ENCODE peak calls at places on chromosomes 16 and 17, in seven cellular contexts. P is choroid plexus epithelial cell, J is ascending aorta, W is upper lobe of right lung, Q is right lobe of liver, D is psoas muscle, X is brain microvascular endothelial cell. M is an unnamed sample.

GRCh38 chr16:88084881-88085280 is 133.6 kb downstream of the BANP start:
- DNase-seq in P (peak), J (no peak), W (no peak), Q (no peak), D (no peak), X (no peak), M (no peak)

GRCh38 chr17:6641374-6641818 is 536 bp downstream of the TXNDC17 start:
- DNase-seq in P (peak), J (no peak), W (no peak), Q (no peak), D (no peak), X (no peak), M (no peak)

GRCh38 chr17:65572581-65573282 is 11.3 kb upstream of the AXIN2 start:
- DNase-seq in P (no peak), J (no peak), W (no peak), Q (no peak), D (no peak), X (no peak), M (no peak)

GRCh38 chr16:2914233-2914632 is 2.5 kb downstream of the FLYWCH1 start:
- DNase-seq in P (no peak), J (no peak), W (no peak), Q (no peak), D (no peak), X (no peak), M (no peak)

GRCh38 chr16:83336630-83337029 is 471.1 kb upstream of the HSBP1 start:
- DNase-seq in P (peak), J (no peak), W (no peak), Q (no peak), D (no peak), X (peak), M (peak)

GRCh38 chr16:50305441-50306061 is 39.2 kb downstream of the ADCY7 start:
- DNase-seq in P (no peak), J (peak), W (peak), Q (no peak), D (peak), X (no peak), M (no peak)

GRCh38 chr16:35523991-35524390 is 2064.6 kb downstream of the TP53TG3F start:
- DNase-seq in P (no peak), J (no peak), W (no peak), Q (no peak), D (no peak), X (no peak), M (no peak)

GRCh38 chr17:15379659-15380058 is 38.3 kb upstream of the TEKT3 start:
- DNase-seq in P (no peak), J (no peak), W (no peak), Q (no peak), D (no peak), X (no peak), M (no peak)

GRCh38 chr16:69089091-69089912 is 16.2 kb upstream of the HAS3 start:
- DNase-seq in P (peak), J (no peak), W (peak), Q (peak), D (no peak), X (peak), M (no peak)

GRCh38 chr17:75555679-75556153 is 30.2 kb downstream of the LLGL2 start:
- DNase-seq in P (no peak), J (no peak), W (peak), Q (no peak), D (no peak), X (no peak), M (no peak)

GRCh38 chr17:9520649-9521435 is 54.8 kb downstream of the STX8 start:
- DNase-seq in P (no peak), J (no peak), W (no peak), Q (no peak), D (no peak), X (no peak), M (no peak)

GRCh38 chr17:40348562-40349476 is 15.7 kb downstream of the GJD3 start:
- DNase-seq in P (no peak), J (peak), W (peak), Q (peak), D (peak), X (no peak), M (no peak)

GRCh38 chr17:75518201-75518600 is 1.9 kb downstream of the TSEN54 start:
- DNase-seq in P (no peak), J (no peak), W (no peak), Q (no peak), D (no peak), X (no peak), M (no peak)

GRCh38 chr16:13892301-13892700 is 27.7 kb upstream of the ERCC4 start:
- DNase-seq in P (no peak), J (no peak), W (no peak), Q (peak), D (no peak), X (no peak), M (no peak)

GRCh38 chr16:57887711-57888110 is 83.2 kb downstream of the CNGB1 start:
- DNase-seq in P (no peak), J (no peak), W (no peak), Q (no peak), D (no peak), X (no peak), M (no peak)

GRCh38 chr17:63402808-63403207 is 43.3 kb downstream of the CYB561 start:
- DNase-seq in P (peak), J (no peak), W (no peak), Q (no peak), D (no peak), X (peak), M (no peak)

GRCh38 chr16:10881479-10882030 is 4.6 kb downstream of the CIITA start:
- DNase-seq in P (no peak), J (no peak), W (no peak), Q (no peak), D (no peak), X (no peak), M (no peak)

GRCh38 chr17:39533891-39534290 is 72.6 kb downstream of the CDK12 start:
- DNase-seq in P (peak), J (no peak), W (no peak), Q (no peak), D (no peak), X (no peak), M (no peak)

GRCh38 chr16:87608400-87608985 is 6.2 kb downstream of the JPH3 start:
- DNase-seq in P (peak), J (no peak), W (peak), Q (peak), D (peak), X (peak), M (no peak)

GRCh38 chr16:85428168-85428898 is 184.8 kb upstream of the GSE1 start:
- DNase-seq in P (peak), J (no peak), W (peak), Q (peak), D (peak), X (peak), M (no peak)

GRCh38 chr17:48593126-48593829 is at the start of gene HOXB5:
- DNase-seq in P (no peak), J (no peak), W (no peak), Q (peak), D (no peak), X (no peak), M (no peak)

GRCh38 chr17:48590603-48591161 is 641 bp upstream of the HOXB3 start:
- DNase-seq in P (no peak), J (no peak), W (no peak), Q (no peak), D (no peak), X (no peak), M (no peak)

GRCh38 chr17:48592592-48592991 is 987 bp downstream of the HOXB5 start:
- DNase-seq in P (no peak), J (no peak), W (no peak), Q (no peak), D (no peak), X (no peak), M (no peak)

GRCh38 chr17:48591435-48592077 is 1.5 kb upstream of the HOXB3 start:
- DNase-seq in P (no peak), J (no peak), W (no peak), Q (no peak), D (no peak), X (no peak), M (no peak)

DNA sequence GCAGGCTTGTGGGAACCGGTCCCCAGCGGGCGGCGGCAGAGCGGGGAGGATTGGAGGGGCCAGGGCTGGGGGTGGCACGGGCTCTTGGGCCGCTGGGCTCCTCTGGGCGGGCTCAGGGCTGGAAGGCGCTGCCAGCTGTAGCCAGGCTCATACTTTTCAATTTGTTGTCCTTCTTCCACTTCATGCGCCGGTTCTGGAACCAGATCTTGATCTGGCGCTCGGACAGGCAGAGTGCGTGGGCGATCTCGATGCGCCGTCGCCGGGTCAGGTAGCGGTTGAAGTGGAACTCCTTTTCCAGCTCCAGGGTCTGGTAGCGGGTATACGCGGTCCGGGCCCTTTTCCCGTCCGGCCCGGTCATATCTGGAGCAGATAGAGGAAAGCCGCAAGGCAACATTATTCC is 1.5 kb downstream of the HOXB5 start:
- DNase-seq in P (no peak), J (no peak), W (no peak), Q (peak), D (no peak), X (no peak), M (no peak)
- H3K4me3 ChIP-seq in P (no peak), J (peak), W (peak), Q (peak), D (no peak), X (peak), M (no peak)

DNA sequence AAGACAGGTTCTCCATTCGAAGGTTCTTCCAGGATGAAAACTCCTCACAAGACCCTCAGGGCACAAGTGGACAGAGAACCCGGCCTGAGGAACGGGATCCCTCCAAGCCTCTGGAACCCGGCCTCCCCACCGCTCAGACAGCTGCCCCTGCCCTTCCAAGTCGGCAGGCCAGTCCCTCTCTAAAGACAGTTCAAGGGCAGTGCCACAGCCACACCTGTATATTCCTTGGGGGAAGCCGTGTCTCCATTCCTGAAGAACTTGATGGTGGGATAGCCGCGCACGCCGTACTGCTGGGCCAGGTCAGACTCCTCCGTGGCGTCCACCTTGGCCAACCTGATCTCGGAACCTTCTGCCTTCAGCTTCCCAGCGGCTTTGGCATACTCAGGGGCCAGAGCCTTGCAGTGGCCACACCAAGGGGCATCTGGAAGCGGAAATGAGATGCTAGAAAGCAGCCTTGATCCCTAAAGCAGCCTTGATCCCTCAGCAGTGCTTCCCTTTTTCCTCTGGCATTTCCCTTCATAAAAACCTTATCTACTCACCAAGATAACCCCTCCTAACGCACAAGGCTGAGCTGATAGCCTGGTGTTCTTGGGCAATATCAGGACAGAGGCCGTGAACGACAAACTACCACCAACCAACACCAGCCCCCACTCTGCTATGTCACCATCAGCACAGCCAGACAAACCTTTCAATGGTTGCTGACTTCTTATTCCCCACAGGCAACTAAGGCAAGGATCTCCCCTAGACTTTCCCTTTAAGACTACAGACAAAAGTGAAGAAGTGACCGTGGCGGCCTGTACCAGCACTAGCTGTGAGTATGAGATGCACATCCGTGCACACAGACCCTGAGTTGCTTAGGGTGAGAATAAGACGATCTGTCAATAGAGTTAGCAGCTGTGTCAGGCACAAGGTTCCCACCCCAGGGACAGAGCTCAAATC is 1.1 kb downstream of the P4HB start:
- DNase-seq in P (peak), J (no peak), W (no peak), Q (no peak), D (no peak), X (no peak), M (no peak)
- TF ChIP-seq CTCF in P (no peak), J (no peak), W (no peak), Q (no peak), D (no peak), X (no peak), M (no peak)

DNA sequence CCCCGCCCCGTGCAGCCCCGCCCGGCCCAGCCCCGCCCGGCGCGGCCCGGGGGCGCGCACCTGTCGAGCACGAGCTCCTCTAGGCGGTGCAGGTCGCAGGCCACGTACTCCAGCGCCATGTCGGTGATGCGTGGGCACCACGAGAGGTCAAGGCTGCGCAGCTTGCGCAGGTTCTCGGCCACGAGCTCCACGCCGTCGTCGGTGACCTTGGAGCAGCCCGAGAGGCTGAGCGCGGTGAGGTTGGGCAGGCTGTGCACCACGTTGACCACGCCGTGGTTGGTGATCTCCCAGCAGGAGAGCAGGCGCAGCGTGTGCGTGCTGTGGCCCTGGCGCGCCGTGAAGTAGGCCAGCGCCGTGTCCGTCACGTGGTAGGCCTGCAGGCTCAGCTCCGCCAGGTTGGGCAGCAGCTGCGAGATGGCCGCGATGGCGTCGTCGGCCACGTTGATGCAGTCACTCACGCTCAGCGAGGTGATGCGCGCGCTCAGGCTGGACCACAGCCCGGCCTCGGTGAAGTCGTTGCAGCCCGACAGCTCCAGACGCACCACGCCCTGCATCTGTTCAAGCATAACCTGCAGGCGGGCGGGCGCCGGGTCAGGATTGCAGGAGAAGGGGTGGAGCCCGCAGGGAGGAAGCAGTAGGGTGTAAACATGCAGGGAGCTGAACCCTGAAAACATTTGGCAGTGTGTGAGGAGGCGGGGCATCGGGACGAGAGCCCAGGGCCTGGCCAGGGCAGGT is 5.3 kb upstream of the WDR24 start:
- DNase-seq in P (no peak), J (no peak), W (no peak), Q (peak), D (no peak), X (no peak), M (no peak)
- H3K4me3 ChIP-seq in P (no peak), J (peak), W (peak), Q (no peak), D (peak), X (no peak), M (no peak)

GRCh38 chr17:70099884-70100283 is 24.9 kb downstream of the KCNJ16 start:
- DNase-seq in P (no peak), J (no peak), W (no peak), Q (no peak), D (no peak), X (no peak), M (no peak)

GRCh38 chr17:70099267-70099666 is 24.2 kb downstream of the KCNJ16 start:
- DNase-seq in P (no peak), J (no peak), W (no peak), Q (no peak), D (no peak), X (no peak), M (no peak)

GRCh38 chr17:70102531-70102930 is 27.5 kb downstream of the KCNJ16 start:
- DNase-seq in P (no peak), J (no peak), W (no peak), Q (no peak), D (no peak), X (no peak), M (no peak)

GRCh38 chr17:70098030-70098429 is 23.0 kb downstream of the KCNJ16 start:
- DNase-seq in P (no peak), J (no peak), W (no peak), Q (no peak), D (no peak), X (no peak), M (no peak)

GRCh38 chr17:70100983-70101382 is 26.0 kb downstream of the KCNJ16 start:
- DNase-seq in P (peak), J (no peak), W (no peak), Q (no peak), D (no peak), X (no peak), M (no peak)
- TF ChIP-seq CTCF in P (peak), J (no peak), W (no peak), Q (no peak), D (no peak), X (no peak), M (peak)

GRCh38 chr17:67399676-67400075 is 22.6 kb downstream of the PITPNC1 start:
- DNase-seq in P (no peak), J (no peak), W (no peak), Q (no peak), D (no peak), X (no peak), M (no peak)

GRCh38 chr17:67403065-67403464 is 26.0 kb downstream of the PITPNC1 start:
- DNase-seq in P (no peak), J (no peak), W (no peak), Q (no peak), D (no peak), X (no peak), M (no peak)

GRCh38 chr17:67401598-67402504 is 24.8 kb downstream of the PITPNC1 start:
- DNase-seq in P (no peak), J (no peak), W (no peak), Q (peak), D (no peak), X (no peak), M (no peak)

GRCh38 chr17:67401106-67401505 is 24.0 kb downstream of the PITPNC1 start:
- DNase-seq in P (no peak), J (no peak), W (no peak), Q (no peak), D (no peak), X (no peak), M (no peak)

GRCh38 chr17:67400193-67400592 is 23.1 kb downstream of the PITPNC1 start:
- DNase-seq in P (peak), J (no peak), W (no peak), Q (no peak), D (no peak), X (no peak), M (no peak)
- H3K4me3 ChIP-seq in P (no peak), J (no peak), W (no peak), Q (no peak), D (peak), X (no peak), M (no peak)

GRCh38 chr17:1366234-1366633 is 33.8 kb downstream of the YWHAE start:
- DNase-seq in P (no peak), J (no peak), W (no peak), Q (no peak), D (no peak), X (no peak), M (no peak)

GRCh38 chr17:1365445-1366039 is 34.5 kb downstream of the YWHAE start:
- DNase-seq in P (peak), J (peak), W (no peak), Q (no peak), D (no peak), X (peak), M (peak)

GRCh38 chr17:1362065-1362848 is 37.8 kb downstream of the YWHAE start:
- DNase-seq in P (no peak), J (peak), W (no peak), Q (no peak), D (no peak), X (no peak), M (no peak)

GRCh38 chr17:1362964-1363363 is 37.1 kb downstream of the YWHAE start:
- DNase-seq in P (peak), J (peak), W (no peak), Q (no peak), D (no peak), X (no peak), M (no peak)

GRCh38 chr17:1360975-1361374 is 39.0 kb downstream of the YWHAE start:
- DNase-seq in P (no peak), J (no peak), W (no peak), Q (no peak), D (no peak), X (no peak), M (no peak)
- TF ChIP-seq CTCF in P (no peak), J (no peak), W (no peak), Q (no peak), D (no peak), X (no peak), M (no peak)

DNA sequence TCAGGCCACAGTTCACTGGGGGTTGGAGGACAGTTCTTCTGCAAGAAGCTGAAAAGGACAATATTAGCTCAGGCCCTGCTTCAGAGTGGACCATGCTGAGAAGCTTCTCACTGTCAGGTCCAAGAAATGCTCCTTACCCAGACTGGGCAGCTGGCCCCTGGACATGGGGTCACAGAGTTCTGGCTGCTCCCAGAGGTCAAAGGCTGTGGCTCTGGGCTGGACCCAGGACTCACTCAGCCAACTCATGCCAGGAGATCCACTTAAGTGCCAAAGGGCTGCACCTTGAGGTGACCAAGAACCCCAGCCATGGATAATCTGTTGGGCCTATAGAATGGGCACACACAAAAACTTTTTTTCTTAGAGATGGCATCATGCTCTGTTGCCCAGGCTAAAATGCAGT is 4.0 kb downstream of the CES2 start:
- DNase-seq in P (no peak), J (no peak), W (no peak), Q (no peak), D (peak), X (no peak), M (no peak)
- H3K4me3 ChIP-seq in P (no peak), J (no peak), W (no peak), Q (no peak), D (no peak), X (no peak), M (no peak)